ENCODE peak calls at places on chromosome 5, in four cellular contexts. I is Kasumi-1; O is CD8-positive, alpha-beta T cell; F is lung. J is an unnamed sample.

GRCh38 chr5:38847549-38848341 is 1.9 kb downstream of the OSMR start:
- DNase-seq in I (no peak), O (no peak), F (no peak), J (no peak)

GRCh38 chr5:98773214-98773463 is 324 bp upstream of the RGMB start:
- DNase-seq in I (no peak), O (no peak), F (no peak), J (no peak)

GRCh38 chr5:106097308-106097707 is 1573.4 kb downstream of the EFNA5 start:
- DNase-seq in I (no peak), O (no peak), F (no peak), J (no peak)

GRCh38 chr5:103041071-103041676 is 78.8 kb downstream of the GIN1 start:
- DNase-seq in I (peak; percentile 63), O (no peak), F (no peak), J (no peak)

GRCh38 chr5:39284552-39284951 is 65.2 kb upstream of the FYB1 start:
- DNase-seq in I (no peak), O (no peak), F (no peak), J (no peak)

GRCh38 chr5:154313360-154314017 is 123.0 kb downstream of the GALNT10 start:
- DNase-seq in I (no peak), O (no peak), F (no peak), J (no peak)

GRCh38 chr5:38846379-38846967 is 661 bp downstream of the OSMR start:
- DNase-seq in I (no peak), O (no peak), F (no peak), J (no peak)

GRCh38 chr5:135493406-135494180 is 41.4 kb upstream of the TIFAB start:
- DNase-seq in I (peak; percentile 26), O (no peak), F (no peak), J (no peak)

GRCh38 chr5:121872846-121873245 is 21.2 kb downstream of the FTMT start:
- DNase-seq in I (no peak), O (no peak), F (no peak), J (no peak)

GRCh38 chr5:175842947-175843793 is 28.2 kb upstream of the CPLX2 start:
- DNase-seq in I (no peak), O (no peak), F (no peak), J (no peak)

GRCh38 chr5:177132504-177133118 is 962 bp upstream of the NSD1 start:
- DNase-seq in I (no peak), O (no peak), F (no peak), J (no peak)

GRCh38 chr5:55692509-55692908 is 19.6 kb downstream of the SLC38A9 start:
- DNase-seq in I (no peak), O (no peak), F (no peak), J (no peak)

GRCh38 chr5:171907731-171908343 is 98.6 kb downstream of the FBXW11 start:
- DNase-seq in I (peak; percentile 81), O (peak; percentile 41), F (peak; percentile 36), J (no peak)

GRCh38 chr5:110258460-110258859 is 468.0 kb downstream of the TMEM232 start:
- DNase-seq in I (no peak), O (no peak), F (no peak), J (no peak)

GRCh38 chr5:154320690-154321089 is 125.1 kb upstream of the SAP30L start:
- DNase-seq in I (no peak), O (no peak), F (no peak), J (no peak)

GRCh38 chr5:131630208-131630962 is 4.6 kb downstream of the RAPGEF6 start:
- DNase-seq in I (no peak), O (no peak), F (no peak), J (no peak)

GRCh38 chr5:55226027-55226933 is 835 bp downstream of the MCIDAS start:
- DNase-seq in I (peak; percentile 63), O (peak; percentile 20), F (no peak), J (no peak)

GRCh38 chr5:34040411-34040810 is 2.6 kb downstream of the C1QTNF3 start:
- DNase-seq in I (no peak), O (no peak), F (no peak), J (no peak)